ENCODE peak calls at places on chromosomes 2 and 18, in six cellular contexts. K, I, H, E, C and G are unnamed samples.

GRCh38 chr2:105056245-105056644 is 18.4 kb downstream of the MRPS9 start:
- DNase-seq in K (no peak), H (no peak), I (no peak), C (no peak), E (no peak), G (no peak)

GRCh38 chr2:53131416-53131815 is 636.2 kb upstream of the CHAC2 start:
- DNase-seq in E (no peak), H (peak), K (no peak), I (peak), C (peak), G (peak)

GRCh38 chr2:208407667-208408066 is 1.1 kb downstream of the PTH2R start:
- DNase-seq in I (peak), E (peak), C (peak), K (no peak), H (peak), G (peak)

GRCh38 chr2:39529836-39530235 is 92.8 kb upstream of the MAP4K3 start:
- DNase-seq in C (no peak), I (no peak), K (no peak), H (no peak), E (no peak), G (no peak)

GRCh38 chr2:170812716-170813585 is 3.7 kb upstream of the GAD1 start:
- DNase-seq in K (peak), C (peak), H (peak), I (peak), E (peak), G (peak)

GRCh38 chr18:77342736-77343135 is 93.1 kb downstream of the GALR1 start:
- DNase-seq in E (no peak), K (no peak), H (no peak), C (no peak), I (no peak), G (no peak)

GRCh38 chr2:3423492-3424170 is 44.1 kb downstream of the TRAPPC12 start:
- DNase-seq in H (peak), C (peak), I (peak), E (peak), K (peak), G (peak)

GRCh38 chr18:74950479-74950878 is 258.5 kb downstream of the PTGR3 start:
- DNase-seq in C (peak), I (no peak), K (no peak), E (no peak), H (no peak), G (peak)

GRCh38 chr18:67766930-67767329 is 250.4 kb upstream of the DSEL start:
- DNase-seq in E (no peak), C (no peak), K (no peak), H (peak), I (peak), G (no peak)

GRCh38 chr18:39462436-39462835 is 1896.8 kb upstream of the CELF4 start:
- DNase-seq in I (peak), H (peak), C (no peak), K (no peak), E (no peak), G (no peak)

GRCh38 chr2:20467789-20468548 is 21.1 kb downstream of the RHOB start:
- DNase-seq in H (no peak), I (no peak), K (no peak), E (peak), C (no peak), G (no peak)

GRCh38 chr2:139228276-139228675 is 448.1 kb upstream of the NXPH2 start:
- DNase-seq in E (no peak), H (no peak), I (no peak), K (no peak), C (no peak), G (no peak)

GRCh38 chr2:43810427-43810826 is 28.2 kb downstream of the ABCG5 start:
- DNase-seq in K (no peak), E (no peak), C (no peak), H (no peak), I (no peak), G (no peak)

GRCh38 chr2:29229640-29230039 is 114.4 kb downstream of the CLIP4 start:
- DNase-seq in K (no peak), H (no peak), E (no peak), I (no peak), C (no peak), G (no peak)

GRCh38 chr2:714005-714741 is 37.0 kb upstream of the TMEM18 start:
- DNase-seq in K (peak), I (peak), H (peak), C (peak), E (peak), G (peak)

GRCh38 chr2:18545384-18545783 is 15.1 kb downstream of the RDH14 start:
- DNase-seq in E (no peak), C (no peak), K (no peak), H (peak), I (peak), G (no peak)
- H3K4me2 ChIP-seq in E (no peak), C (no peak), K (no peak), H (no peak), I (peak), G (no peak)

GRCh38 chr2:11856095-11856494 is 109.7 kb downstream of the LPIN1 start:
- DNase-seq in E (no peak), K (no peak), H (no peak), I (no peak), C (peak), G (no peak)

GRCh38 chr2:11855120-11855760 is 108.8 kb downstream of the LPIN1 start:
- DNase-seq in K (no peak), C (no peak), H (no peak), I (no peak), E (peak), G (no peak)

GRCh38 chr2:11851881-11852280 is 105.4 kb downstream of the LPIN1 start:
- DNase-seq in E (no peak), H (no peak), I (no peak), K (no peak), C (no peak), G (no peak)

GRCh38 chr2:11852526-11853196 is 106.2 kb downstream of the LPIN1 start:
- DNase-seq in E (no peak), I (no peak), H (no peak), K (no peak), C (no peak), G (no peak)

DNA sequence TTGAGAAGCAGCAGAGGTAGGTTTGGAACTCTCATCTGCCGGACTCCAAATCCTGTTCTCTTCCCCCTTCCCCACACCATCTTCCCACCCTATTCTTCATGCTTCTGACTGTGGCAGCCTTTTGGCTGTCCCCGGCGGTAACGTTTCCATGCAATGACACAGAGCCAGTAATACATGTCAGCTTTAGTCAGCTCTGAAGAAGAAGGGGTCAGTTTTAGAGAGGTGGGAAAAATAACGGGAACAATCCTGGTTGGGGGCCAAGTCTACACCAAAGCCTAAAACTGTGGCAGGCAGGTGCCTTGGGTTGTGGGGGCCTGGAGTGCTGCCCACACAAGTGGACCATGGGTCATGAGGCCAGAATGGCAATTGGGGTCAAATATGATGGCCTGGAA is 106.8 kb downstream of the LPIN1 start:
- DNase-seq in K (no peak), C (no peak), H (no peak), E (no peak), I (no peak), G (no peak)
- H3K4me2 ChIP-seq in K (no peak), C (no peak), H (no peak), E (no peak), I (no peak), G (no peak)

GRCh38 chr2:63059434-63060078 is 8.9 kb downstream of the OTX1 start:
- DNase-seq in K (no peak), E (no peak), C (peak), H (no peak), I (no peak), G (peak)
- H3K4me2 ChIP-seq in K (no peak), E (no peak), C (no peak), H (no peak), I (no peak), G (peak)

GRCh38 chr2:127620867-127621266 is 25.1 kb upstream of the GPR17 start:
- DNase-seq in E (no peak), H (no peak), C (no peak), I (no peak), K (no peak), G (no peak)
- H3K4me2 ChIP-seq in E (no peak), H (no peak), C (no peak), I (no peak), K (no peak), G (no peak)